ENCODE peak calls at places on chromosome 22, in five cellular contexts. Q is K562, V is testis, D is suprapubic skin, A is gastrocnemius medialis. S is an unnamed sample.

GRCh38 chr22:44179989-44180705 is 578 bp upstream of the PARVG start:
- DNase-seq in Q (no peak), V (no peak), D (no peak), A (no peak), S (no peak)

GRCh38 chr22:42893366-42894150 is 36.5 kb upstream of the ARFGAP3 start:
- DNase-seq in A (no peak), V (no peak), Q (no peak), D (no peak), S (no peak)

GRCh38 chr22:49469896-49470740 is 357.6 kb downstream of the BRD1 start:
- DNase-seq in V (no peak), D (no peak), A (no peak), Q (no peak), S (no peak)

GRCh38 chr22:45763236-45763624 is 91.6 kb downstream of the ATXN10 start:
- DNase-seq in A (no peak), D (no peak), Q (no peak), V (peak), S (no peak)

GRCh38 chr22:20523118-20523983 is 15.9 kb downstream of the MED15 start:
- DNase-seq in D (no peak), V (no peak), Q (peak), A (no peak), S (no peak)

GRCh38 chr22:36147196-36147788 is 13.3 kb downstream of the APOL3 start:
- DNase-seq in Q (no peak), D (no peak), A (no peak), V (no peak), S (no peak)

GRCh38 chr22:27554106-27554814 is 247.3 kb downstream of the MN1 start:
- DNase-seq in A (no peak), Q (no peak), V (peak), D (no peak), S (no peak)

GRCh38 chr22:42651134-42651533 is 1.9 kb upstream of the CYB5R3 start:
- DNase-seq in Q (no peak), D (no peak), V (no peak), A (no peak), S (no peak)

GRCh38 chr22:26691377-26691716 is 34.0 kb downstream of the MIAT start:
- DNase-seq in D (no peak), V (no peak), A (no peak), Q (no peak), S (no peak)

GRCh38 chr22:43550024-43550620 is 138.3 kb downstream of the MPPED1 start:
- DNase-seq in D (no peak), A (no peak), V (peak), Q (no peak), S (no peak)

GRCh38 chr22:19496324-19496630 is 16.6 kb downstream of the CDC45 start:
- DNase-seq in A (no peak), Q (no peak), V (no peak), D (no peak), S (no peak)

GRCh38 chr22:32735516-32735915 is 66.0 kb upstream of the TIMP3 start:
- DNase-seq in V (no peak), A (no peak), Q (no peak), D (no peak), S (no peak)

GRCh38 chr22:21659864-21660525 is 5.8 kb upstream of the PPIL2 start:
- DNase-seq in A (no peak), V (no peak), Q (peak), D (no peak), S (no peak)

GRCh38 chr22:35301370-35301874 is 1.7 kb downstream of the TOM1 start:
- DNase-seq in A (peak), Q (peak), D (peak), V (no peak), S (peak)

GRCh38 chr22:44099696-44100095 is 75.6 kb downstream of the PARVB start:
- DNase-seq in A (no peak), D (no peak), V (no peak), Q (no peak), S (no peak)

GRCh38 chr22:19932367-19933206 is 9.0 kb upstream of the COMT start:
- DNase-seq in V (no peak), D (no peak), Q (peak), A (no peak), S (peak)

GRCh38 chr22:19663821-19664325 is 50.4 kb upstream of the SEPTIN5 start:
- DNase-seq in A (peak), D (no peak), V (peak), Q (peak), S (peak)

GRCh38 chr22:42621505-42622002 is 6.9 kb upstream of the POLDIP3 start:
- DNase-seq in Q (peak), D (peak), A (peak), V (peak), S (peak)

GRCh38 chr22:42307806-42308563 is 37.5 kb upstream of the TCF20 start:
- DNase-seq in V (no peak), Q (no peak), A (no peak), D (no peak), S (no peak)

GRCh38 chr22:27252282-27253049 is 549.1 kb downstream of the MN1 start:
- DNase-seq in Q (no peak), D (no peak), V (no peak), A (peak), S (peak)

GRCh38 chr22:33418483-33418882 is 360.3 kb upstream of the SYN3 start:
- DNase-seq in Q (no peak), A (no peak), D (no peak), V (no peak), S (no peak)

GRCh38 chr22:24230911-24231656 is 13.8 kb downstream of the GGT5 start:
- DNase-seq in Q (peak), V (no peak), D (no peak), A (no peak), S (no peak)

GRCh38 chr22:43919106-43919965 is 4.3 kb upstream of the PNPLA3 start:
- DNase-seq in A (no peak), D (no peak), V (no peak), Q (no peak), S (no peak)

GRCh38 chr22:49433717-49434611 is 393.7 kb downstream of the BRD1 start:
- DNase-seq in V (no peak), A (no peak), D (no peak), Q (no peak), S (peak)

GRCh38 chr22:24389680-24390079 is 37.7 kb upstream of the ADORA2A start:
- DNase-seq in V (no peak), D (no peak), Q (no peak), A (no peak), S (no peak)

GRCh38 chr22:35777335-35777975 is 59.8 kb downstream of the APOL5 start:
- DNase-seq in A (no peak), Q (no peak), D (no peak), V (no peak), S (no peak)

GRCh38 chr22:26109686-26110315 is 59.5 kb upstream of the SEZ6L start:
- DNase-seq in D (no peak), V (no peak), Q (no peak), A (no peak), S (no peak)

GRCh38 chr22:21709688-21710087 is 25.9 kb downstream of the YPEL1 start:
- DNase-seq in V (no peak), D (no peak), A (no peak), Q (no peak), S (no peak)

GRCh38 chr22:36227396-36227795 is 11.9 kb downstream of the APOL2 start:
- DNase-seq in A (no peak), Q (no peak), V (no peak), D (no peak), S (no peak)

GRCh38 chr22:44399196-44399837 is 86.6 kb upstream of the SHISAL1 start:
- DNase-seq in Q (no peak), V (peak), D (peak), A (no peak), S (no peak)

GRCh38 chr22:21446827-21447690 is 20.1 kb upstream of the TMEM191C start:
- DNase-seq in A (no peak), Q (no peak), D (peak), V (peak), S (peak)

GRCh38 chr22:40594924-40595323 is 41.6 kb downstream of the MRTFA start:
- DNase-seq in A (no peak), D (no peak), Q (no peak), V (no peak), S (no peak)

GRCh38 chr22:25085930-25086901 is 113.4 kb upstream of the CRYBB3 start:
- DNase-seq in A (no peak), V (peak), Q (no peak), D (peak), S (peak)

GRCh38 chr22:43343262-43343988 is at the start of gene SCUBE1:
- DNase-seq in Q (peak), A (peak), V (peak), D (no peak), S (peak)

DNA sequence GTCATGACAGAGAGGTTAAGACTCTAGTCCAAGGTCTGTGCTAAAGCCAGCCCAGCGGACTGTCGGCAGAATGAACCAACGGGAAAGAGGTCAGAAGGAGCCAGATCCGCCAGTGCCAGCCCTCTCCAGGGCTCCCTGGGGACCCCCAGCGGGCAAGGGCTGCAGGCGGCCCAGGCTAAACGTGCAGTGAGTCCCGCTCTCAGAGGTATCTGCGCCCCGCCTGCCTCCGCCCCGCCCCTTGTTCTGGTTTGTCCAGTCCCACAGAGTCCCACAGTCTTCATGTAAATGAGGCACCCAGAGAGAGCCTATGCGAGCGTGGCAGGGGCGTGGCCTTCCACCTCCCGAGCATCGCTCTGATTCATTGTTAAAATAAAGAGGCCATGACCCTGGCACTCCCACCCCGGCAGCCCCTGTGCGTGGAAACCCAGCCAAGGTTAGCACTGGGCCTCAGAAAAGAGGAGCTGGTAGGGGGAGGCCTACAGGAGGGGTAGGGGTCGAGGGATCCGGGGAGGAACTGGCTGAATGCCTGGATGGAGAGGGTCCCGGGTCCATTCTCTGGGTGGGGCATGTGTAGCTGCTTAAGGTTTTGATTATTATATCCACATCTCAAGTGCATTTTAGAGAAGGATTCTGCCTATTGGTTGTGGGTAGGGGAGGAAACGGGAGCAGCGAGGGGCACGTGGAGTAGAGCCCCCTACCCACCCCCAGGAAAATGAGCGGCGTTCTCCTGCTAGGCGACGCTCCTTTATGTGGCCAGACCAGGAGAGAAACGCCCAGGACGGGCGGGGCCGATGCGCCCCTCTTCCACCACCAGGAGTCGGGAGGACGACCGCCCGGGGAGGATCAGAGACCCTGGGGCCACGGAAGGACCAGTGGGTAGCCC is at the start of gene TRIOBP:
- DNase-seq in Q (peak), D (peak), V (peak), A (peak), S (peak)
- H3K27ac ChIP-seq in Q (no peak), D (no peak), V (no peak), A (no peak), S (no peak)

DNA sequence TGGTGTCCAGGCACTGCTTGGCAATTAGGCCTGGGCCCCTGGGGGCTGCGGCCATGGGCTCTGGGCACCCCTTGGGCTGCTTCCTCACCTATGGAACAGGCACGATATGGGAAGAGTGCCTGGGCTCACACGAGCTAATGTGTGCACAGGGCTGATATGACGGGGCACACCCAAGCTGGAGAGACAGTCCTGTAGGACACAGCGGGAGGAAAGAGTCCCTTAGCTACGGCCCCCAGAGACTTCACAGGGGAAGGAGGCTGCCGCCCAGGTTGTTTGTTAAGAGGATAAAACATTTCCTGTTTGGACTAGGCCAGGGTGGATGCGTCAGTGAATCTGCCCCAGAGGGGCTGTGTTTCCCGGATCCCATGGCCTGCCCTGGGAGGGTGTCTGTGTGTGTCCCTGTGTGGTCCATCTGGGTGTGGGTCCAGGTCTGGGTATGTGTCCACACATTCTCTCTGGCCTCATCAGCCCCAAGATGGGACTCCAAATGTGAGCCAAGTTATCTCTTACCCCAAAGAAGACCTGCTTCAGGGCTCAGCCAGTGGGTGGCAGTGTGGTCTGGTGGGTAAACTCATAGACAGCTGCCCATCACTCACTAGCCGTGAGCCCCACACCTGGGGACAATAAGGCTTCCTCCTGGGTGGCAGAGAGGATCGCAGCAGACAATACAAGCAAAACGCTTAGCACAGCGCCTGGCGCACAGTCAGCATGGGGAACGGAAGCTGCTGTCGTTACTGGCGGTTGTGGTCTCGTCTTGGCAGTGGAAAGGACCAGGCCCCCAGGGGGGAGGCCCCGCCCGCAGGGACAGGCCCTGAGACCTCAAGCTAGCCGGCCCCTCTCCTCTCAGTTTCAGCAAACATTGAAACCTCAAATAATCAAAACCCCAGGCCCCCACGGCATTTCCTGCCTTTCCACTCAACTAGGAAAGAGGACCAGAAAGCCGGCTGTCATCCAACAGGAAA is 3.2 kb upstream of the EMID1 start:
- DNase-seq in Q (peak), D (no peak), A (peak), V (no peak), S (no peak)
- TF ChIP-seq POLR2A in Q (peak), D (no peak), A (no peak), V (no peak), S (no peak)

GRCh38 chr22:39282642-39283311 is 36.6 kb downstream of the RPL3 start:
- DNase-seq in D (no peak), V (no peak), A (peak), Q (peak), S (no peak)
- TF ChIP-seq CTCF in D (no peak), V (no peak), A (no peak), Q (peak), S (no peak)

DNA sequence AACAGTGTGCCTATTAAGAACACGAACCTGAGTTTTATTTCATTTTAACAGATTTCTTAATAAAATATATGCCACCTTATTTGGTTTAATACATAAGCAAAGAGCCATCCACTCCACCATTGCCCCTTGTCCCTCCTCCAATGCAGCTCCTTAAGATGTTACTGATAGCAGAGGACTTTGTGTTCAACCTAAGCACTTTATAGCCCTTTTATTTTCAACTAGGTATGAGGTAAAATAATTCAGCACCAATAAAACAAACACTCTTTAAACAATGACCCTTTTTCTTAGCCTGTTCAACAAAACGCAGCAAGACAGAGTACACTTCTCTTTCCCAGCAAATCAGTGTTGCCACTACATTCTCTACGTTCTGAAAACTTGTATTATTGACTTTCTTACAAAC is 104.1 kb upstream of the IGLL5 start:
- DNase-seq in V (no peak), D (no peak), A (no peak), Q (no peak), S (no peak)
- H3K27ac ChIP-seq in V (no peak), D (no peak), A (no peak), Q (no peak), S (no peak)

DNA sequence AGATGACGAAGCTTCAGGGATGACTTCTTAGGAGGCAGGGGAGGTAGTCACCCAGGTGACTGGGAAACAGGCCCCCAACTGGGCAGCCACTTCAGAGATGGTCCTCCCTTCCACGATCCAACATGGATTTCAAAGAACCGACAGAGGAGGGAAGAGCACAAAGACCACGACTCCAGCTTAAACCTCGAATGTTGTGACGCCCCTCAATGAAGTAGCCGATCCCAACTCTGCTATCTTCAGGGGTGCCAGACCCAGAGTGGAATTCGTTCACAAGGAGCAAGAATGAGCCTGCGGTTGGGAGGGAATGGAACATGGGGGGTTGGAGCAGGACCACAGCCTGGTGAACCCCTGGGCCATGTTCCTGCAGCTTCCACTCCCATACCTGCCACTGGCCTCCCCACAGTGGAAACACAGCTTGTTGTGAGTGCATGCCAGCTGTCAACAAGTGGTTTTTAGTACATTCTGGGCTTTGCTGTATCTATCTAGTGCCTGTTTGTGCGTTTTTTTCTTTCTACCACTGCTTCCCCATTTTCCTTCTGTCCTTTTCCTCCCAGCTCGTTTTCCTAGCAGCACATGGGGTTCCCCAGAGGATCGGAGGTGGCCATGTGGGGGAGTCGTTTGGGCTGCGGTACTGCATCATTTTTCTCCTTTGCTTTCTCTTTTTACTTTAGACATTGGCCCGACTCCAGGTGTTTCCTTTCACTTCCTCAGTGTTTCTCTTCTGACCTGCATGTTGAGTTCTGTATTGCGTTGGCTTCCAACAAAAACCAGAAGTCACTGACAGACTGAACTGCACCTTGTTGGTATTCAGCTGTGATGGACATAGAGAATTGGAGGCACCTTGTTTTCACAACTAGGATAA is 65.8 kb downstream of the MORC2 start:
- DNase-seq in V (no peak), A (no peak), D (no peak), Q (no peak), S (no peak)
- TF ChIP-seq POLR2A in V (no peak), A (no peak), D (no peak), Q (no peak), S (no peak)

DNA sequence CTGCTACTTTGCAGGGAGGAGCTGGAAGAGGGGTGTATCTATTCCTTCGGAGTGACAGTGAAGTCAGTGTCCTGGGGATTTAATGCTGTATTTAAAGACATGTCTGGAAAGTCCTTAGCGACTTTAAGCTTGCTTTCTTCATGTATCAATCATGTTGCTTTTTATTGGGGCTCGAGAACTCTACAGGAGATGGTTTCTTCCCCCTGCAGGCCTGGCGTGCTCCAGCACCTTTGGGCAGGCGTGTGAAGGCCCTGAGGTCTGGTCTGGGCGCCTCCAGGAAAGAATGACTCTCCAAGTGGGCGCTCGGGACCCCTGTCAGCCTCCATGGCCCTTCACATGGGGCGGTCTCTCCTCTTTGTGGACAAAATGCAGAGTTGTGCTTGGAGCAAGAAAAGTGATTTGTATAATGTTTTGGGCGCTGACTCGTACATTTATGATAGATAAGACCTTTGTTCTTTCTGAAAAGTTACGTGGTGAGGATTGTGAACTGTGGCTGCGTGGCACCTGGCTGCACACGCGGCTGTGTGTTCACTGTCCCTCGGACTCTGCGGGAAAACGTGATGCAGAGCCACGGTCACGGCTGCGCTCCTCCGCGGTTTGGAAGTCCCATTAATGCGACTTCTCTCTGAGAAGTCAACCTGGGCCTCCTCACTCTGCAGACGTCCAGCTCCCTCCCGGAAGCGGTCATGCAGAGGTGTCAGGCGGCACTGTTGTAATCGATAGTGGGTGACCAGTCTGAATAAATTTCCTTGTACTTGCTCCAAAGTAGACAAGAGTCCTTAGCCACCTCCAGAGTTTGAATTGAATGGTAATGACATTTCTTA is 282.5 kb downstream of the TBC1D22A start:
- DNase-seq in D (peak), V (no peak), A (no peak), Q (no peak), S (no peak)
- TF ChIP-seq CTCF in D (no peak), V (no peak), A (no peak), Q (no peak), S (no peak)

S was measured in adrenal gland.